ENCODE peak calls at places on chromosomes 16 and 17, in nine cellular contexts. One of them, this sample, is unnamed.

GRCh38 chr17:62692721-62693431 is 65.4 kb downstream of the MRC2 start:
- DNase-seq in vagina: no peak
- DNase-seq in thyroid gland: no peak
- DNase-seq in NB4: peak; percentile 36
- DNase-seq in A549: peak; percentile 58
- DNase-seq in IMR-90: no peak
- DNase-seq in breast epithelium: no peak
- DNase-seq in K562: peak; percentile 90
- DNase-seq in transverse colon: no peak
- DNase-seq in this sample: peak; percentile 61

GRCh38 chr17:63579633-63580032 is 21.1 kb upstream of the TACO1 start:
- DNase-seq in vagina: no peak
- DNase-seq in thyroid gland: no peak
- DNase-seq in NB4: no peak
- DNase-seq in A549: no peak
- DNase-seq in IMR-90: no peak
- DNase-seq in breast epithelium: no peak
- DNase-seq in K562: no peak
- DNase-seq in transverse colon: no peak
- DNase-seq in this sample: no peak

GRCh38 chr16:84519855-84520254 is 15.4 kb upstream of the MEAK7 start:
- DNase-seq in vagina: no peak
- DNase-seq in thyroid gland: no peak
- DNase-seq in NB4: no peak
- DNase-seq in A549: no peak
- DNase-seq in IMR-90: no peak
- DNase-seq in breast epithelium: no peak
- DNase-seq in K562: no peak
- DNase-seq in transverse colon: no peak
- DNase-seq in this sample: no peak

GRCh38 chr17:28738680-28739384 is 5.0 kb upstream of the TRAF4 start:
- DNase-seq in vagina: no peak
- DNase-seq in thyroid gland: no peak
- DNase-seq in NB4: no peak
- DNase-seq in A549: no peak
- DNase-seq in IMR-90: no peak
- DNase-seq in breast epithelium: no peak
- DNase-seq in K562: no peak
- DNase-seq in transverse colon: peak; percentile 61
- DNase-seq in this sample: no peak

GRCh38 chr17:30091771-30092170 is 24.8 kb upstream of the NSRP1 start:
- DNase-seq in vagina: no peak
- DNase-seq in thyroid gland: no peak
- DNase-seq in NB4: no peak
- DNase-seq in A549: no peak
- DNase-seq in IMR-90: peak; percentile 92
- DNase-seq in breast epithelium: no peak
- DNase-seq in K562: no peak
- DNase-seq in transverse colon: no peak
- DNase-seq in this sample: no peak

GRCh38 chr17:55421179-55421934 is at the start of gene MMD:
- DNase-seq in vagina: no peak
- DNase-seq in thyroid gland: no peak
- DNase-seq in NB4: no peak
- DNase-seq in A549: peak; percentile 81
- DNase-seq in IMR-90: no peak
- DNase-seq in breast epithelium: no peak
- DNase-seq in K562: peak; percentile 20
- DNase-seq in transverse colon: peak; percentile 67
- DNase-seq in this sample: peak; percentile 60

GRCh38 chr16:19860146-19861030 is 24.3 kb downstream of the GPRC5B start:
- DNase-seq in vagina: no peak
- DNase-seq in thyroid gland: peak; percentile 64
- DNase-seq in NB4: no peak
- DNase-seq in A549: no peak
- DNase-seq in IMR-90: peak; percentile 81
- DNase-seq in breast epithelium: no peak
- DNase-seq in K562: no peak
- DNase-seq in transverse colon: no peak
- DNase-seq in this sample: no peak

GRCh38 chr16:80198265-80198994 is 342.4 kb upstream of the DYNLRB2 start:
- DNase-seq in vagina: no peak
- DNase-seq in thyroid gland: no peak
- DNase-seq in NB4: no peak
- DNase-seq in A549: no peak
- DNase-seq in IMR-90: peak; percentile 18
- DNase-seq in breast epithelium: no peak
- DNase-seq in K562: no peak
- DNase-seq in transverse colon: no peak
- DNase-seq in this sample: no peak

GRCh38 chr17:69466905-69467630 is 52.6 kb downstream of the MAP2K6 start:
- DNase-seq in vagina: no peak
- DNase-seq in thyroid gland: no peak
- DNase-seq in NB4: no peak
- DNase-seq in A549: no peak
- DNase-seq in IMR-90: peak; percentile 62
- DNase-seq in breast epithelium: no peak
- DNase-seq in K562: no peak
- DNase-seq in transverse colon: no peak
- DNase-seq in this sample: no peak

GRCh38 chr17:8894189-8894611 is 26.7 kb upstream of the PIK3R6 start:
- DNase-seq in vagina: no peak
- DNase-seq in thyroid gland: no peak
- DNase-seq in NB4: no peak
- DNase-seq in A549: no peak
- DNase-seq in IMR-90: no peak
- DNase-seq in breast epithelium: peak; percentile 33
- DNase-seq in K562: no peak
- DNase-seq in transverse colon: peak; percentile 5
- DNase-seq in this sample: no peak

DNA sequence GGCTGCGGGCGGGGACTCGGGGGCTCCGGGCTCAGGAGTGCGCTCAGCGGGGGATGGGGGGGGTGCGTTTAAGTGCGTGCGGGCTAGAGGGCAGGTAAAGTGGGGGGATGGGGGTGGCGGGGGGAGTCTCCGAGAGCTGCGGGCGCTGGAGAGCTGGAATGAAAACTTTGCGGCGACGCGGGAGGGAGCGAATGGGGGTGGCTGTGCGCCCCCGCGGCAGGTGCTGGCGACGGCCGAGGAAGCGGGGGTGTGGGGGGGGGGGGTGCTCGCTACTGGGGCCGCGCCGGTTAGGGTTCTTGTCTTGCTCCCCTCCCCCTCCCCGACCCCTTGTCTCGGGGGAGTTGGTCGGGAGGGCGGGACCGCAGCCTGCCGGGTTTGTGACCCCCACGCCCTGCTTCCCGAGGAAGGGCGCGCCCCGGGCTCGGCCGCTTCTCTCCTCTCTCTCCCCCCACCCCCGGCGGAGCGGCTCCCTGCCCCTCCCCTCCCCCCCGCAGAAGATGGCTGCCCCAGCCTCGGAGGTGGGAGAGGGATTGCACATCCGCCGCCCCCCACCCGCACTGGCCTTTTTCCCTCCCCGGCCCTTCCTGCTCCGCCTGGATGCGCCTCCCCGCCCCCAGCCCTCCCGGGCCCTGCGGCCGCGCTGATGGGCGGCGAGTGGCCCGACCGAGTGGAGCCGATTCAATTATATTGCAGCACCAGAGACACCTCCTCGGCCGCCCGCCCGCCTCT is 651 bp downstream of the GSE1 start:
- DNase-seq in vagina: no peak
- DNase-seq in thyroid gland: peak; percentile 80
- DNase-seq in NB4: peak; percentile 92
- DNase-seq in A549: peak; percentile 42
- DNase-seq in IMR-90: no peak
- DNase-seq in breast epithelium: peak; percentile 70
- DNase-seq in K562: peak; percentile 95
- DNase-seq in transverse colon: peak; percentile 66
- DNase-seq in this sample: no peak
- TF ChIP-seq POLR2A in vagina: no peak
- TF ChIP-seq POLR2A in thyroid gland: no peak
- TF ChIP-seq POLR2A in NB4: no peak
- TF ChIP-seq POLR2A in A549: no peak
- TF ChIP-seq POLR2A in IMR-90: no peak
- TF ChIP-seq POLR2A in breast epithelium: no peak
- TF ChIP-seq POLR2A in K562: no peak
- TF ChIP-seq POLR2A in transverse colon: no peak
- TF ChIP-seq POLR2A in this sample: no peak

GRCh38 chr17:58329808-58330543 is 1.4 kb upstream of the TSPOAP1 start:
- DNase-seq in vagina: no peak
- DNase-seq in thyroid gland: no peak
- DNase-seq in NB4: peak; percentile 82
- DNase-seq in A549: no peak
- DNase-seq in IMR-90: no peak
- DNase-seq in breast epithelium: no peak
- DNase-seq in K562: peak; percentile 73
- DNase-seq in transverse colon: no peak
- DNase-seq in this sample: no peak

GRCh38 chr17:58332720-58333395 is 4.3 kb upstream of the TSPOAP1 start:
- DNase-seq in vagina: no peak
- DNase-seq in thyroid gland: no peak
- DNase-seq in NB4: peak; percentile 93
- DNase-seq in A549: no peak
- DNase-seq in IMR-90: no peak
- DNase-seq in breast epithelium: no peak
- DNase-seq in K562: no peak
- DNase-seq in transverse colon: no peak
- DNase-seq in this sample: no peak

GRCh38 chr17:58331815-58332719 is 3.5 kb upstream of the TSPOAP1 start:
- DNase-seq in vagina: no peak
- DNase-seq in thyroid gland: peak; percentile 45
- DNase-seq in NB4: peak; percentile 97
- DNase-seq in A549: no peak
- DNase-seq in IMR-90: no peak
- DNase-seq in breast epithelium: no peak
- DNase-seq in K562: peak; percentile 98
- DNase-seq in transverse colon: peak; percentile 84
- DNase-seq in this sample: no peak

GRCh38 chr17:58330544-58330996 is 2.0 kb upstream of the TSPOAP1 start:
- DNase-seq in vagina: no peak
- DNase-seq in thyroid gland: no peak
- DNase-seq in NB4: peak; percentile 62
- DNase-seq in A549: no peak
- DNase-seq in IMR-90: no peak
- DNase-seq in breast epithelium: no peak
- DNase-seq in K562: peak; percentile 67
- DNase-seq in transverse colon: no peak
- DNase-seq in this sample: no peak

GRCh38 chr17:58330997-58331814 is 2.6 kb upstream of the TSPOAP1 start:
- DNase-seq in vagina: no peak
- DNase-seq in thyroid gland: no peak
- DNase-seq in NB4: peak; percentile 88
- DNase-seq in A549: no peak
- DNase-seq in IMR-90: no peak
- DNase-seq in breast epithelium: no peak
- DNase-seq in K562: peak; percentile 92
- DNase-seq in transverse colon: peak; percentile 66
- DNase-seq in this sample: no peak
- TF ChIP-seq POLR2A in vagina: no peak
- TF ChIP-seq POLR2A in thyroid gland: no peak
- TF ChIP-seq POLR2A in NB4: no peak
- TF ChIP-seq POLR2A in A549: no peak
- TF ChIP-seq POLR2A in IMR-90: no peak
- TF ChIP-seq POLR2A in breast epithelium: no peak
- TF ChIP-seq POLR2A in K562: no peak
- TF ChIP-seq POLR2A in transverse colon: no peak
- TF ChIP-seq POLR2A in this sample: no peak

DNA sequence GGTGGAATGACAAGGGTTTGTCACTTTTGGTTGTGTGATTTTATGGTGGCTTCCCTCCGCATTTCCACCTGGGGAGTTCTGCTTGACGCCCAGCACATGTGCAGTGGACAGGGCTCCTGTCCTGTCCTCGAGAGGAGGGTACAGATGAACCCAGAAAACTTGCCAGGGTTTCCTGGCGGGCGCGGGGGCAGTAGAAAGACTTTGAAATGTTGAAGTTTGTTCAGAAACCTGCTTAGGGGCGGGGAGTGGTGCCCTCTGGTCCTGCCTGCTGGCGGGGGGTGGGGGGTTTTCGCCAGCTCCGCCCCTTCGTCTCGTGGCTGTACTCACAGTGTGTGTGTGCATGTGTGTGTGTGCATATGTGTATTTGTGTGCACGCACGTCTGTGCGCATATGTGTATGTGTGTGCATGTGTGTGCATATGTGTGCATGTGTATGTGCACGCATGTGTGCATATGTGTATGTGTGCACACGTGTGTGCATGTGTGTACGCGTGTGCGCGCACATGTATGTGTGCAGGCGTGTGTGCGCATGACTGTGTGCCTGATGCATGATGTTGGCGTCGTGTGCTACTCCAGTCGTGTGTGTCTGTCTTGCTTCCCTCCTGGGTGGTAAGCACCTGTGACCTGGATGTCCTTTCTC is 6.8 kb downstream of the FN3KRP start:
- DNase-seq in vagina: no peak
- DNase-seq in thyroid gland: no peak
- DNase-seq in NB4: no peak
- DNase-seq in A549: no peak
- DNase-seq in IMR-90: no peak
- DNase-seq in breast epithelium: no peak
- DNase-seq in K562: no peak
- DNase-seq in transverse colon: no peak
- DNase-seq in this sample: no peak
- TF ChIP-seq POLR2A in vagina: no peak
- TF ChIP-seq POLR2A in thyroid gland: no peak
- TF ChIP-seq POLR2A in NB4: no peak
- TF ChIP-seq POLR2A in A549: no peak
- TF ChIP-seq POLR2A in IMR-90: no peak
- TF ChIP-seq POLR2A in breast epithelium: no peak
- TF ChIP-seq POLR2A in K562: no peak
- TF ChIP-seq POLR2A in transverse colon: no peak
- TF ChIP-seq POLR2A in this sample: no peak

DNA sequence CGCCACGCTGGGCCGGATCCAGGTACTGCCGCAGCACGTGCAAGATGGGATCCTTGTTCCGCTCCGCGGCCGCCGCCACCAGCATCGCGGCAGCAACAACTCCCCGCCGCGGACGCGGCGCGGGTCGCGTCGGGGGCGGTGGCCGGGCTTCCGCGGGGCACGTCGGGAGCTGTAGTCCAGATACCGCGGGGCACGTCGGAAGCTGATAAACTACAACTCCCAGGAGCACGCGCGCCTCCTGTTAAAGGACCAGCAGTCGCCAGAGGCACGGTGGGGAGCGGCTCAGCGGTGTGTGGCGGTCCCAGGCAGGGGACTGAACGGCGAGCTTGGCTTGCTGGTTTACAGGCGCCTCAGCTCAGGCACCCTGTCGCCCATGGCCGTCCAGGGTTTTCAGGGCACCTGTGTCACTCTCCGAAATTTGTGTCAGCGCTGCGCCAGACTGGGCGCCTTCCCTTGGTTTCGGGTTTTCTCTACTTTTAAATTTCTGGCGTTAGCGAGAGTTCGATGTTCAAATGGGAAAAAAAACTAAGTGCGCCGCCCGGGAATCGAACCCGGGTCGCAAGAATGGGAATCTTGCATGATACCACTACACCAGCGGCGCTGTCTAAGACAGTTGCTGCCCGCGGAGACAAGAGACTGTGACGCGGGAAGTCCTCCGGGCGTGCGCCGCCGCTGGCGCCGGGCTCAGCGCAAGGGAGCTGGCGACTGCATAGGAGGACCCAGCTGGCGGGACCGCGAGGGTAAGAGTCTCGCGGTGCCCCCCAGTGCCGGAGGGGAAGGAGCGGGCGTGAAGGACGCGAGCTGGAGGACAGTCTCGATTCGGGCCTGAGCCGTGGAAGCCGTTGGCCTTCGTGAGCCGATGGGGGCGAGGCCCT is at the start of gene METTL26:
- DNase-seq in vagina: peak; percentile 97
- DNase-seq in thyroid gland: peak; percentile 96
- DNase-seq in NB4: peak; percentile 92
- DNase-seq in A549: peak; percentile 92
- DNase-seq in IMR-90: peak; percentile 91
- DNase-seq in breast epithelium: peak; percentile 94
- DNase-seq in K562: peak; percentile 97
- DNase-seq in transverse colon: peak; percentile 97
- DNase-seq in this sample: peak; percentile 95
- TF ChIP-seq POLR2A in vagina: no peak
- TF ChIP-seq POLR2A in thyroid gland: no peak
- TF ChIP-seq POLR2A in NB4: peak; percentile 75
- TF ChIP-seq POLR2A in A549: peak; percentile 94
- TF ChIP-seq POLR2A in IMR-90: peak; percentile 69
- TF ChIP-seq POLR2A in breast epithelium: no peak
- TF ChIP-seq POLR2A in K562: peak; percentile 69
- TF ChIP-seq POLR2A in transverse colon: peak; percentile 61
- TF ChIP-seq POLR2A in this sample: peak; percentile 88

This sample was measured in H54.